ENCODE peak calls at places on chromosomes 1 and 21, in seven cellular contexts. W is SK-N-SH, H is kidney, U is IMR-90, K is endothelial cell of umbilical vein, T is adipocyte, L is neural progenitor cell. O is an unnamed sample.
A peak's percentile ranks its signal among the peaks of the same experiment; 100 is the strongest.

GRCh38 chr1:204446413-204447111 is 34.9 kb upstream of the PPP1R15B start:
- DNase-seq in W (peak; percentile 82), H (peak; percentile 83), T (peak; percentile 75), K (peak; percentile 65), U (peak; percentile 62), L (peak; percentile 93), O (peak; percentile 79)

GRCh38 chr1:19698181-19698580 is 33.5 kb downstream of the HTR6 start:
- DNase-seq in T (no peak), W (no peak), L (no peak), K (no peak), U (no peak), H (no peak), O (no peak)

GRCh38 chr1:20666804-20667203 is 5.6 kb upstream of the DDOST start:
- DNase-seq in H (no peak), K (peak; percentile 11), L (no peak), T (no peak), U (peak; percentile 11), W (peak; percentile 55), O (no peak)

GRCh38 chr1:1487701-1488100 is 16.1 kb downstream of the ATAD3B start:
- DNase-seq in U (no peak), H (no peak), L (no peak), K (no peak), W (no peak), T (no peak), O (no peak)

GRCh38 chr1:89261926-89262540 is 10.6 kb downstream of the GBP5 start:
- DNase-seq in T (no peak), K (no peak), W (no peak), L (peak; percentile 20), U (no peak), H (no peak), O (no peak)

GRCh38 chr1:17891205-17892110 is 136.3 kb downstream of the ACTL8 start:
- DNase-seq in L (no peak), K (no peak), W (no peak), U (no peak), H (no peak), T (no peak), O (no peak)

GRCh38 chr1:181255270-181255929 is 166.9 kb downstream of the IER5 start:
- DNase-seq in K (peak; percentile 58), H (no peak), L (no peak), W (no peak), T (peak; percentile 94), U (peak; percentile 95), O (no peak)

GRCh38 chr1:168698453-168698852 is 30.6 kb downstream of the DPT start:
- DNase-seq in U (no peak), T (no peak), K (no peak), W (no peak), L (no peak), H (no peak), O (no peak)

GRCh38 chr1:222034790-222035189 is 292.9 kb upstream of the DUSP10 start:
- DNase-seq in K (no peak), L (no peak), U (no peak), H (no peak), W (no peak), T (no peak), O (no peak)

GRCh38 chr1:241888232-241888631 is 40.2 kb downstream of the EXO1 start:
- DNase-seq in K (no peak), L (no peak), H (no peak), U (peak; percentile 88), T (no peak), W (no peak), O (no peak)

GRCh38 chr1:220485131-220485530 is 42.8 kb upstream of the MARK1 start:
- DNase-seq in K (no peak), H (no peak), W (no peak), U (no peak), L (no peak), T (no peak), O (no peak)

GRCh38 chr1:58900401-58900800 is 116.6 kb upstream of the JUN start:
- DNase-seq in K (no peak), L (no peak), T (peak; percentile 32), U (no peak), W (no peak), H (no peak), O (no peak)

GRCh38 chr1:99407018-99407417 is 142.7 kb downstream of the PLPPR4 start:
- DNase-seq in H (no peak), K (peak; percentile 17), L (no peak), U (no peak), T (no peak), W (no peak), O (no peak)

DNA sequence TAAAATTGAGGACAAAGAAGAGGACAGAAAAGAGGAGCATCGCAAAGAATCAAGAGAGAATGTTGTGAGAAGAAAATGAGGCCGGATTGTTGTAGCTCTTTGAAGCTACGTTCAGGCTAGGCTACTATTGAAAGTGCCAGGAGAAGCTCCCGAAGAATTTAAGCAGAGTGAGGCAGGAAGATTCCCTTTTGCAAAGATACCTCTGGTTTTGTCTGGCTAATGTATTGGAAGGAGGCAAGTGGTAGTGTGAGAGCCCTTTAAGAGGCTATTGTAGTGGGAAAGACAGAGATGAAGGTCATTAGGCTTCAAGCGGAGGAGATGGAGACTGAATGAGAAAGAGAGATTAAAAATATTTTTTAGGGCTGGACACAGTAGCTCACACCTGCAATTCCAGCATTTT is 476.9 kb upstream of the ADGRL2 start:
- DNase-seq in W (no peak), K (no peak), H (no peak), T (no peak), L (peak; percentile 18), U (no peak), O (no peak)
- H3K9ac ChIP-seq in W (no peak overlapping the region), K (no peak overlapping the region), H (no peak overlapping the region), T (no peak overlapping the region), L (no peak overlapping the region), U (no peak overlapping the region), O (no peak overlapping the region)

DNA sequence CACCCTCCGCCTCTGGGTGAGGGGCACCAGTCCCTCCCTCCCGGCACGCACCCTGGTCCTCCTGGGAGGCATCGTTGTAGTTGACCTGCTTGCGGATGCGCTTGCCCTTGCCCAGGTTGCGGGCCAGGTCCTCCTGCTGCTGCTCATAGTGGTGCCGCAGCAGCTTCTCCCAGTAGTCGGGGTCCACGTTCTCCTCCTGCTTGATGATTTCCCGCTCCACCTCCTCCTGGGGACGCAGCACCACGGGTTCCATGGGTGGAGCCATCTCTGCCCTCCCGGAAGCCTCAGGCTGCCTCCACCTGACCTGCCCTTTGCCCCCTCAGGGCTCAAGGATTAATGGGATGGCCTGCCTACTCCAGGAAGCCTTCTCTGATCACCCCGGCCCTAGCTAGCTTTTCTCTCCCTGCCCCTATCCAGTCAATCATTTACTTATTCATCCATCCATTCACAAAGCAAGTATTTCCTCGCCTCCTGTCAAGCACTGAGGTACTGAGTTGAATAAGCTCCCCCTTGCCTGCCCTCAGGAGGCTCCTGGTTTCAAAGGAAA is 53.5 kb downstream of the CHD5 start:
- DNase-seq in K (no peak), H (peak; percentile 60), T (no peak), L (no peak), U (no peak), W (no peak), O (no peak)
- H3K36me3 ChIP-seq in K (no peaks in the 10 kb centered on the region), H (no peaks in the 10 kb centered on the region), T (no peaks in the 10 kb centered on the region), L (no peaks in the 10 kb centered on the region), U (no peaks in the 10 kb centered on the region), W (no peaks in the 10 kb centered on the region), O (no peaks in the 10 kb centered on the region)

DNA sequence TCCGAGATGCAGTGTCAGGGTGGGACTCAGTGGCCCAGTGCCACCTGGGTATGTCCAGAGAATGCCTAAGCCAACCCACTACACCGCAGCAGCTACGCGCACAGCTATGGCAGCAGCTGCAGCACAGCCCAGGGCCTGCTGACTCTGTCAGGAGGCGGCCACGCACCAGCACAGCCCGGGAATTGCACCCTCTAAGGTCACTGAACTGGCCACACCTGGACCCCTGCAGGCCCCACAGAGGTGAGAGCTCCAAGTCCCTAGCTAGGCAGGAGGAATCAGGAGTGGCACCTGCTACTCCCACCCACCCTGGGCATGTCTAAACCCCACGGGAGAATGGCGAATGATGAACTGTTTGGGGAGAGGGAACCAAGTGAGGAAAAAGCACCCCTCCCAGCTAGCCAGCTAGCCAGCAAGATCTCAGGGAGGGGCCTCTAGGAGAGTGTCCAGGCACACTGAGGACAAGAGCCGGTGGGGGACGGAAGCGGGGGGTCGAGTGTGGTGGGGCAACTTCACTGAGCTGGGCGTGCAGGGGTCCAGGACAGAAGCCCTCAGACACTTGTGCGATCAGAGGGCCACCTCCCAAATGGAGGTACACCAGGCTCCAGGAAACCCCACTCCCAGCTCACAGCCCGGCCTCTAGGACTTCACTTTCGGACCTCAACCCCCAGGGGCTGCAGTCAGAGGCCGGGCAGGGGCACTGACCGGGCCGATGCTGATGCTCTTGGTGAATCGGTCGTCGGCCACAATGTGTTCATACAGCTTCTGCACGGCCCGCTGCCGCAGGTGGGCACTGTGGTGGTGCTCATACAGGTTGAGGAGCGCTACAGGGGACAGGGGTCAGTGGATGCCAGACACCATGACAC is 13.9 kb downstream of the LSS start:
- DNase-seq in W (no peak), K (no peak), H (no peak), T (no peak), U (no peak), L (no peak), O (no peak)
- H3K9ac ChIP-seq in W (no peak overlapping the region), K (no peak overlapping the region), H (no peak overlapping the region), T (no peak overlapping the region), U (no peak overlapping the region), L (no peak overlapping the region), O (no peak overlapping the region)

GRCh38 chr21:15809818-15810217 is 80.0 kb downstream of the USP25 start:
- DNase-seq in T (peak; percentile 85), K (no peak), U (peak; percentile 78), L (no peak), W (no peak), H (no peak), O (no peak)

GRCh38 chr21:15820857-15821256 is 91.1 kb downstream of the USP25 start:
- DNase-seq in T (peak; percentile 25), L (no peak), W (no peak), H (no peak), K (peak; percentile 30), U (peak; percentile 47), O (no peak)

GRCh38 chr21:15820327-15820726 is 90.5 kb downstream of the USP25 start:
- DNase-seq in K (no peak), W (peak; percentile 2), U (no peak), L (no peak), T (no peak), H (no peak), O (no peak)

GRCh38 chr21:15815285-15815684 is 85.5 kb downstream of the USP25 start:
- DNase-seq in U (no peak), T (no peak), W (no peak), H (no peak), K (no peak), L (no peak), O (no peak)
- H3K36me3 ChIP-seq in U (peaks cover 8% of the 10 kb centered on the region), T (peaks cover 36% of the 10 kb centered on the region), W (peaks cover 8% of the 10 kb centered on the region), H (peaks cover 2% of the 10 kb centered on the region), K (peaks cover 13% of the 10 kb centered on the region), L (peaks cover 12% of the 10 kb centered on the region), O (no peaks in the 10 kb centered on the region)

GRCh38 chr1:54250670-54251069 is 50.7 kb downstream of the MRPL37 start:
- DNase-seq in U (no peak), L (no peak), H (peak; percentile 45), K (no peak), W (no peak), T (no peak), O (no peak)

GRCh38 chr1:54248966-54249365 is 49.0 kb downstream of the MRPL37 start:
- DNase-seq in W (no peak), H (no peak), K (no peak), L (no peak), U (no peak), T (no peak), O (no peak)

GRCh38 chr1:54252371-54252770 is 52.4 kb downstream of the MRPL37 start:
- DNase-seq in L (no peak), K (no peak), T (no peak), W (no peak), U (no peak), H (peak; percentile 72), O (no peak)

GRCh38 chr1:54247858-54248257 is 47.9 kb downstream of the MRPL37 start:
- DNase-seq in K (no peak), L (no peak), U (no peak), W (no peak), H (no peak), T (no peak), O (no peak)

GRCh38 chr1:54249798-54250497 is 50.0 kb downstream of the MRPL37 start:
- DNase-seq in T (peak; percentile 53), U (peak; percentile 54), L (no peak), W (no peak), K (peak; percentile 51), H (peak; percentile 57), O (no peak)
- H3K9ac ChIP-seq in T (peak overlapping the region; percentile 82), U (no peak overlapping the region), L (no peak overlapping the region), W (no peak overlapping the region), K (no peak overlapping the region), H (no peak overlapping the region), O (no peak overlapping the region)